ENCODE peak calls at places on chromosomes 1 and 21, in ten cellular contexts. One of them, this sample, is unnamed.

GRCh38 chr1:200207711-200208126 is 180.2 kb downstream of the NR5A2 start:
- DNase-seq in PC-3: peak; percentile 64
- DNase-seq in psoas muscle: no peak
- DNase-seq in neural progenitor cell: no peak
- DNase-seq in Peyer's patch: no peak
- DNase-seq in adrenal gland: no peak
- DNase-seq in AG04450: no peak
- DNase-seq in uterus: no peak
- DNase-seq in cardiac muscle cell: no peak
- DNase-seq in heart left ventricle: no peak
- DNase-seq in this sample: no peak

GRCh38 chr1:37513795-37514349 is 694 bp downstream of the MEAF6 start:
- DNase-seq in heart left ventricle: peak; percentile 31
- DNase-seq in Peyer's patch: peak; percentile 50
- DNase-seq in PC-3: peak; percentile 32
- DNase-seq in AG04450: no peak
- DNase-seq in uterus: peak; percentile 22
- DNase-seq in adrenal gland: peak; percentile 29
- DNase-seq in psoas muscle: no peak
- DNase-seq in neural progenitor cell: peak; percentile 66
- DNase-seq in cardiac muscle cell: peak; percentile 8
- DNase-seq in this sample: no peak

GRCh38 chr1:182927693-182928433 is 25.1 kb downstream of the SHCBP1L start:
- DNase-seq in PC-3: no peak
- DNase-seq in neural progenitor cell: no peak
- DNase-seq in uterus: no peak
- DNase-seq in AG04450: no peak
- DNase-seq in cardiac muscle cell: no peak
- DNase-seq in Peyer's patch: no peak
- DNase-seq in heart left ventricle: no peak
- DNase-seq in adrenal gland: no peak
- DNase-seq in psoas muscle: no peak
- DNase-seq in this sample: no peak

GRCh38 chr1:199859525-199859924 is 168.0 kb upstream of the NR5A2 start:
- DNase-seq in neural progenitor cell: no peak
- DNase-seq in Peyer's patch: no peak
- DNase-seq in psoas muscle: no peak
- DNase-seq in PC-3: peak; percentile 98
- DNase-seq in uterus: no peak
- DNase-seq in adrenal gland: no peak
- DNase-seq in heart left ventricle: no peak
- DNase-seq in cardiac muscle cell: peak; percentile 83
- DNase-seq in AG04450: peak; percentile 44
- DNase-seq in this sample: no peak

GRCh38 chr1:182351790-182352364 is 39.7 kb downstream of the GLUL start:
- DNase-seq in AG04450: no peak
- DNase-seq in uterus: no peak
- DNase-seq in PC-3: no peak
- DNase-seq in psoas muscle: no peak
- DNase-seq in heart left ventricle: no peak
- DNase-seq in adrenal gland: no peak
- DNase-seq in cardiac muscle cell: no peak
- DNase-seq in Peyer's patch: no peak
- DNase-seq in neural progenitor cell: no peak
- DNase-seq in this sample: no peak

GRCh38 chr1:201291917-201292316 is 8.6 kb downstream of the PKP1 start:
- DNase-seq in uterus: no peak
- DNase-seq in AG04450: no peak
- DNase-seq in adrenal gland: no peak
- DNase-seq in neural progenitor cell: no peak
- DNase-seq in heart left ventricle: no peak
- DNase-seq in psoas muscle: no peak
- DNase-seq in cardiac muscle cell: no peak
- DNase-seq in Peyer's patch: no peak
- DNase-seq in PC-3: no peak
- DNase-seq in this sample: no peak

GRCh38 chr1:225828706-225829344 is 18.9 kb downstream of the EPHX1 start:
- DNase-seq in Peyer's patch: no peak
- DNase-seq in AG04450: no peak
- DNase-seq in heart left ventricle: no peak
- DNase-seq in cardiac muscle cell: no peak
- DNase-seq in psoas muscle: peak; percentile 38
- DNase-seq in neural progenitor cell: no peak
- DNase-seq in adrenal gland: no peak
- DNase-seq in PC-3: no peak
- DNase-seq in uterus: no peak
- DNase-seq in this sample: no peak

GRCh38 chr1:15411593-15412487 is 2.2 kb downstream of the EFHD2 start:
- DNase-seq in psoas muscle: peak; percentile 65
- DNase-seq in AG04450: no peak
- DNase-seq in adrenal gland: peak; percentile 61
- DNase-seq in neural progenitor cell: no peak
- DNase-seq in heart left ventricle: peak; percentile 63
- DNase-seq in cardiac muscle cell: peak; percentile 40
- DNase-seq in Peyer's patch: peak; percentile 87
- DNase-seq in PC-3: peak; percentile 58
- DNase-seq in uterus: no peak
- DNase-seq in this sample: no peak

GRCh38 chr1:84406209-84406917 is 8.1 kb downstream of the DNASE2B start:
- DNase-seq in neural progenitor cell: no peak
- DNase-seq in Peyer's patch: no peak
- DNase-seq in adrenal gland: no peak
- DNase-seq in heart left ventricle: no peak
- DNase-seq in uterus: no peak
- DNase-seq in cardiac muscle cell: peak; percentile 41
- DNase-seq in AG04450: no peak
- DNase-seq in PC-3: peak; percentile 62
- DNase-seq in psoas muscle: no peak
- DNase-seq in this sample: no peak

GRCh38 chr1:170030212-170030611 is 44.3 kb downstream of the KIFAP3 start:
- DNase-seq in uterus: no peak
- DNase-seq in psoas muscle: no peak
- DNase-seq in adrenal gland: no peak
- DNase-seq in Peyer's patch: no peak
- DNase-seq in AG04450: no peak
- DNase-seq in neural progenitor cell: no peak
- DNase-seq in cardiac muscle cell: no peak
- DNase-seq in PC-3: peak; percentile 42
- DNase-seq in heart left ventricle: no peak
- DNase-seq in this sample: no peak

GRCh38 chr1:8373547-8374270 is 55.8 kb downstream of the SLC45A1 start:
- DNase-seq in cardiac muscle cell: peak; percentile 85
- DNase-seq in AG04450: peak; percentile 69
- DNase-seq in uterus: peak; percentile 74
- DNase-seq in psoas muscle: peak; percentile 87
- DNase-seq in adrenal gland: peak; percentile 88
- DNase-seq in Peyer's patch: no peak
- DNase-seq in neural progenitor cell: peak; percentile 81
- DNase-seq in heart left ventricle: peak; percentile 89
- DNase-seq in PC-3: peak; percentile 50
- DNase-seq in this sample: peak; percentile 92

GRCh38 chr1:18569811-18570545 is 60.7 kb upstream of the PAX7 start:
- DNase-seq in PC-3: no peak
- DNase-seq in AG04450: no peak
- DNase-seq in neural progenitor cell: no peak
- DNase-seq in cardiac muscle cell: no peak
- DNase-seq in psoas muscle: no peak
- DNase-seq in uterus: no peak
- DNase-seq in adrenal gland: no peak
- DNase-seq in heart left ventricle: no peak
- DNase-seq in Peyer's patch: no peak
- DNase-seq in this sample: no peak

DNA sequence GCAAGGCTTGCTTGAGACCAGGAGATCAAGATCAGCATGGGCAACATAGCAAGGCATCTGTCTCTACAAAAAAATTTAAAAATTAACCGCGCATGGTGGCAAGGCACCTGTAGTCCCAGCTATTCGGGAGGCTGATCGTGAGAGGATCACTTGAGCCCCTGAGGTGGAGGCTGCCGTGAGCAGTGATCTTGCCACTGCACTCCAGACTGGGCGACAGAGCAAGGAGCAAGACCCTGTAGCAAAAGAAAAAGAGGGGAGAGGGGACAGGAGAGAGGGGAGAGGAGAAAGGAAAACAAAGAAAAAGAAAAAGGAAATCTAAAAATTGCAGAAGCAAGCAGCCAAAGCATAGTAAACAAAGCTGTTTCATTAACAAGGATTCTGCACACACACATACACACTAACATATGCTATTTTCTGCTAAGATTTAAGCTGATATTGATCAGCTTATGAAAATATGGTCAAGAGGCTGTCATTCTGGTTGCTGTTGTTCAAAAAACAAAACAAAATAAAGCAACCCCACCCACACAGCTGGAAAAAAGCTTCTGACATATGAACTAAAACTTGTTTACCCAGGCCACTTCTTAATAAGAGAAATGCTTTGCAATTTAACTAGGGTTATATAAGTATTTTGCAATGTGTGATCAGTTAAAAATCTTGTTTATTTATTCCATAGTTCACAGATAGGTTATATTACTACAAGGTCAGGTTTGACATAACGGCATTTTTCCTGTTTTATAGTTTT is 1.8 kb downstream of the ARNT start:
- DNase-seq in AG04450: no peak
- DNase-seq in cardiac muscle cell: peak; percentile 12
- DNase-seq in PC-3: no peak
- DNase-seq in neural progenitor cell: no peak
- DNase-seq in Peyer's patch: no peak
- DNase-seq in uterus: no peak
- DNase-seq in psoas muscle: no peak
- DNase-seq in adrenal gland: no peak
- DNase-seq in heart left ventricle: no peak
- DNase-seq in this sample: no peak
- H3K27ac ChIP-seq in AG04450: no peak overlapping the region
- H3K27ac ChIP-seq in cardiac muscle cell: peak overlapping the region; percentile 81
- H3K27ac ChIP-seq in PC-3: no peak overlapping the region
- H3K27ac ChIP-seq in neural progenitor cell: peak overlapping the region; percentile 0
- H3K27ac ChIP-seq in Peyer's patch: peak overlapping the region; percentile 88
- H3K27ac ChIP-seq in uterus: peak overlapping the region; percentile 99
- H3K27ac ChIP-seq in psoas muscle: peak overlapping the region; percentile 94
- H3K27ac ChIP-seq in adrenal gland: peak overlapping the region; percentile 40
- H3K27ac ChIP-seq in heart left ventricle: peak overlapping the region; percentile 97
- H3K27ac ChIP-seq in this sample: peak overlapping the region; percentile 97

DNA sequence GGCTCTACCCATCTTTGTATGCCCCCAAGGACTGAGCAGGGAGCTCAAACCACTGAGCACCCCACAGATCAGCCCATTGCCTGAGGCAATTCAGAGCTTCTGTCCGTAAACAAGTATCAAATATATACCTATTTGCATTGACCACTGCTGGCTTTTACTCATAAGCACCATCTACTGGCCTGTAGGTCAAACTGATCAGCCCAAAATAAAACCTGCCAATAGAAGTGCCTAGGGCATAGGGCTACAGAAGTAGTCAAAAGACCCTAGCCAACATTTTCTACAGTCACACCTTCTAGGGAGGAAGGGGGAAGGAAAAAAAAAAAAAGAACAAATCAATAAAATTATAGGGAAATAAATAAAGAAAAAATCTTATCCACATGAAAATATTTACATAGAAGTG is 5.3 kb upstream of the LCE3D start:
- DNase-seq in Peyer's patch: no peak
- DNase-seq in neural progenitor cell: no peak
- DNase-seq in adrenal gland: no peak
- DNase-seq in AG04450: no peak
- DNase-seq in heart left ventricle: no peak
- DNase-seq in PC-3: no peak
- DNase-seq in cardiac muscle cell: no peak
- DNase-seq in psoas muscle: no peak
- DNase-seq in uterus: no peak
- DNase-seq in this sample: no peak
- TF ChIP-seq CTCF in Peyer's patch: no peak
- TF ChIP-seq CTCF in neural progenitor cell: no peak
- TF ChIP-seq CTCF in adrenal gland: no peak
- TF ChIP-seq CTCF in AG04450: no peak
- TF ChIP-seq CTCF in heart left ventricle: no peak
- TF ChIP-seq CTCF in PC-3: no peak
- TF ChIP-seq CTCF in cardiac muscle cell: no peak
- TF ChIP-seq CTCF in psoas muscle: no peak
- TF ChIP-seq CTCF in uterus: no peak
- TF ChIP-seq CTCF in this sample: no peak

GRCh38 chr1:228735871-228736586 is 750 bp downstream of the RHOU start:
- DNase-seq in adrenal gland: peak; percentile 60
- DNase-seq in cardiac muscle cell: peak; percentile 65
- DNase-seq in Peyer's patch: no peak
- DNase-seq in psoas muscle: peak; percentile 73
- DNase-seq in heart left ventricle: peak; percentile 42
- DNase-seq in uterus: peak; percentile 59
- DNase-seq in neural progenitor cell: peak; percentile 58
- DNase-seq in AG04450: no peak
- DNase-seq in PC-3: peak; percentile 19
- DNase-seq in this sample: peak; percentile 77

GRCh38 chr1:228736844-228737415 is 1.7 kb downstream of the RHOU start:
- DNase-seq in heart left ventricle: no peak
- DNase-seq in AG04450: no peak
- DNase-seq in uterus: no peak
- DNase-seq in PC-3: no peak
- DNase-seq in cardiac muscle cell: no peak
- DNase-seq in neural progenitor cell: peak; percentile 29
- DNase-seq in adrenal gland: no peak
- DNase-seq in psoas muscle: no peak
- DNase-seq in Peyer's patch: no peak
- DNase-seq in this sample: no peak

GRCh38 chr1:228739826-228740225 is 4.5 kb downstream of the RHOU start:
- DNase-seq in uterus: no peak
- DNase-seq in PC-3: no peak
- DNase-seq in Peyer's patch: no peak
- DNase-seq in adrenal gland: no peak
- DNase-seq in cardiac muscle cell: no peak
- DNase-seq in AG04450: no peak
- DNase-seq in heart left ventricle: no peak
- DNase-seq in psoas muscle: no peak
- DNase-seq in neural progenitor cell: no peak
- DNase-seq in this sample: no peak

GRCh38 chr1:228734881-228735801 is at the start of gene RHOU:
- DNase-seq in AG04450: no peak
- DNase-seq in heart left ventricle: peak; percentile 79
- DNase-seq in adrenal gland: peak; percentile 72
- DNase-seq in PC-3: peak; percentile 34
- DNase-seq in psoas muscle: peak; percentile 87
- DNase-seq in Peyer's patch: peak; percentile 19
- DNase-seq in cardiac muscle cell: peak; percentile 86
- DNase-seq in neural progenitor cell: peak; percentile 88
- DNase-seq in uterus: peak; percentile 82
- DNase-seq in this sample: peak; percentile 88

GRCh38 chr1:228737613-228738012 is 2.3 kb downstream of the RHOU start:
- DNase-seq in psoas muscle: no peak
- DNase-seq in neural progenitor cell: no peak
- DNase-seq in AG04450: no peak
- DNase-seq in heart left ventricle: no peak
- DNase-seq in PC-3: no peak
- DNase-seq in uterus: peak; percentile 36
- DNase-seq in cardiac muscle cell: no peak
- DNase-seq in Peyer's patch: no peak
- DNase-seq in adrenal gland: no peak
- DNase-seq in this sample: no peak
- H3K4me3 ChIP-seq in psoas muscle: peak overlapping the region; percentile 91
- H3K4me3 ChIP-seq in neural progenitor cell: peak overlapping the region; percentile 96
- H3K4me3 ChIP-seq in AG04450: no peak overlapping the region
- H3K4me3 ChIP-seq in heart left ventricle: peak overlapping the region; percentile 88
- H3K4me3 ChIP-seq in PC-3: no peak overlapping the region
- H3K4me3 ChIP-seq in uterus: peak overlapping the region; percentile 55
- H3K4me3 ChIP-seq in cardiac muscle cell: no peak overlapping the region
- H3K4me3 ChIP-seq in Peyer's patch: peak overlapping the region; percentile 75
- H3K4me3 ChIP-seq in adrenal gland: no peak overlapping the region
- H3K4me3 ChIP-seq in this sample: peak overlapping the region; percentile 93

GRCh38 chr21:33939224-33939623 is 23.6 kb upstream of the ATP5PO start:
- DNase-seq in AG04450: no peak
- DNase-seq in adrenal gland: no peak
- DNase-seq in heart left ventricle: no peak
- DNase-seq in PC-3: no peak
- DNase-seq in neural progenitor cell: no peak
- DNase-seq in cardiac muscle cell: no peak
- DNase-seq in psoas muscle: no peak
- DNase-seq in Peyer's patch: no peak
- DNase-seq in uterus: no peak
- DNase-seq in this sample: no peak
- H3K27ac ChIP-seq in AG04450: no peak overlapping the region
- H3K27ac ChIP-seq in adrenal gland: no peak overlapping the region
- H3K27ac ChIP-seq in heart left ventricle: no peak overlapping the region
- H3K27ac ChIP-seq in PC-3: no peak overlapping the region
- H3K27ac ChIP-seq in neural progenitor cell: no peak overlapping the region
- H3K27ac ChIP-seq in cardiac muscle cell: no peak overlapping the region
- H3K27ac ChIP-seq in psoas muscle: no peak overlapping the region
- H3K27ac ChIP-seq in Peyer's patch: no peak overlapping the region
- H3K27ac ChIP-seq in uterus: peak overlapping the region; percentile 39
- H3K27ac ChIP-seq in this sample: no peak overlapping the region

This sample was measured in coronary artery.